ENCODE peak calls at places on chromosomes 16 and 17, in ten cellular contexts. M is occipital lobe; X is GM04504; S is MG63; L is cerebellum; F is ELR; H is stimulated activated CD4-positive, alpha-beta T cell treated with anti-CD3 and anti-CD28 coated beads, TNF-alpha, amount 100 ng/mL, for 24 hours; P is AG08396; B is MV-4-11; E is iris pigment epithelial cell. N is an unnamed sample.

GRCh38 chr17:50638572-50638850 is 3.8 kb downstream of the ABCC3 start:
- DNase-seq in M (no peak), X (peak; percentile 39), S (no peak), L (no peak), F (peak; percentile 80), H (no peak), P (no peak), B (no peak), E (no peak), N (peak; percentile 65)

GRCh38 chr17:43584666-43585102 is 38.5 kb upstream of the ETV4 start:
- DNase-seq in M (no peak), X (no peak), S (peak; percentile 52), L (no peak), F (no peak), H (no peak), P (no peak), B (no peak), E (peak; percentile 43), N (no peak)

GRCh38 chr17:58643147-58643546 is 48.7 kb downstream of the TEX14 start:
- DNase-seq in M (no peak), X (peak; percentile 16), S (no peak), L (no peak), F (peak; percentile 87), H (no peak), P (peak; percentile 54), B (no peak), E (peak; percentile 90), N (peak; percentile 64)

GRCh38 chr17:77456951-77457548 is 316.3 kb downstream of the SEC14L1 start:
- DNase-seq in M (no peak), X (no peak), S (no peak), L (no peak), F (no peak), H (no peak), P (no peak), B (no peak), E (no peak), N (no peak)

GRCh38 chr16:695355-696089 is 5.3 kb upstream of the WDR24 start:
- DNase-seq in M (peak; percentile 43), X (no peak), S (no peak), L (peak; percentile 64), F (no peak), H (peak; percentile 69), P (no peak), B (no peak), E (no peak), N (no peak)

GRCh38 chr17:79583475-79583874 is 27.4 kb downstream of the RBFOX3 start:
- DNase-seq in M (no peak), X (no peak), S (no peak), L (no peak), F (no peak), H (no peak), P (no peak), B (no peak), E (no peak), N (no peak)

GRCh38 chr17:75523647-75524046 is 1.9 kb upstream of the LLGL2 start:
- DNase-seq in M (no peak), X (no peak), S (no peak), L (no peak), F (no peak), H (no peak), P (no peak), B (no peak), E (no peak), N (no peak)

GRCh38 chr17:51508048-51508447 is 247.7 kb downstream of the UTP18 start:
- DNase-seq in M (no peak), X (no peak), S (no peak), L (peak; percentile 27), F (no peak), H (no peak), P (no peak), B (no peak), E (no peak), N (no peak)

GRCh38 chr17:2399572-2400473 is 1.0 kb downstream of the MNT start:
- DNase-seq in M (peak; percentile 89), X (peak; percentile 96), S (peak; percentile 92), L (peak; percentile 96), F (peak; percentile 95), H (peak; percentile 94), P (peak; percentile 95), B (peak; percentile 95), E (peak; percentile 97), N (peak; percentile 76)

N was measured in SW 1271.